ENCODE peak calls at places on chromosomes 4 and X, in eight cellular contexts. D is tibial nerve; A is fibroblast of lung; Z is stomach; H is endothelial cell; N is psoas muscle; I is Caco-2; L is CD8-positive, alpha-beta T cell. G is an unnamed sample.

GRCh38 chr4:25098964-25099843 is 61.0 kb downstream of the SEPSECS start:
- DNase-seq in D (peak; percentile 27), A (peak; percentile 74), Z (peak; percentile 41), H (no peak), N (peak; percentile 67), I (no peak), L (no peak), G (peak; percentile 87)

GRCh38 chr4:156052116-156052515 is 98.5 kb upstream of the CTSO start:
- DNase-seq in D (no peak), A (no peak), Z (no peak), H (no peak), N (no peak), I (no peak), L (no peak), G (no peak)

GRCh38 chrX:18886005-18886343 is 97.9 kb downstream of the PHKA2 start:
- DNase-seq in D (no peak), A (no peak), Z (no peak), H (no peak), N (no peak), I (no peak), L (no peak), G (no peak)

GRCh38 chr4:188275686-188276085 is 136.4 kb downstream of the TRIML1 start:
- DNase-seq in D (no peak), A (no peak), Z (no peak), H (no peak), N (no peak), I (no peak), L (no peak), G (no peak)

GRCh38 chr4:156692016-156692415 is 279.6 kb downstream of the PDGFC start:
- DNase-seq in D (no peak), A (no peak), Z (no peak), H (no peak), N (no peak), I (no peak), L (no peak), G (no peak)

GRCh38 chrX:150365953-150366911 is 3.1 kb downstream of the MAMLD1 start:
- DNase-seq in D (peak; percentile 62), A (peak; percentile 54), Z (no peak), H (peak; percentile 46), N (peak; percentile 62), I (no peak), L (no peak), G (peak; percentile 75)

GRCh38 chrX:132426695-132427281 is 62.0 kb downstream of the MBNL3 start:
- DNase-seq in D (no peak), A (peak; percentile 43), Z (no peak), H (no peak), N (no peak), I (no peak), L (no peak), G (no peak)

GRCh38 chr4:3239342-3239741 is 9.6 kb upstream of the MSANTD1 start:
- DNase-seq in D (no peak), A (no peak), Z (no peak), H (no peak), N (no peak), I (no peak), L (no peak), G (no peak)

GRCh38 chr4:72314869-72315268 is 254.2 kb downstream of the ADAMTS3 start:
- DNase-seq in D (peak; percentile 19), A (peak; percentile 83), Z (no peak), H (no peak), N (no peak), I (no peak), L (no peak), G (peak; percentile 18)

DNA sequence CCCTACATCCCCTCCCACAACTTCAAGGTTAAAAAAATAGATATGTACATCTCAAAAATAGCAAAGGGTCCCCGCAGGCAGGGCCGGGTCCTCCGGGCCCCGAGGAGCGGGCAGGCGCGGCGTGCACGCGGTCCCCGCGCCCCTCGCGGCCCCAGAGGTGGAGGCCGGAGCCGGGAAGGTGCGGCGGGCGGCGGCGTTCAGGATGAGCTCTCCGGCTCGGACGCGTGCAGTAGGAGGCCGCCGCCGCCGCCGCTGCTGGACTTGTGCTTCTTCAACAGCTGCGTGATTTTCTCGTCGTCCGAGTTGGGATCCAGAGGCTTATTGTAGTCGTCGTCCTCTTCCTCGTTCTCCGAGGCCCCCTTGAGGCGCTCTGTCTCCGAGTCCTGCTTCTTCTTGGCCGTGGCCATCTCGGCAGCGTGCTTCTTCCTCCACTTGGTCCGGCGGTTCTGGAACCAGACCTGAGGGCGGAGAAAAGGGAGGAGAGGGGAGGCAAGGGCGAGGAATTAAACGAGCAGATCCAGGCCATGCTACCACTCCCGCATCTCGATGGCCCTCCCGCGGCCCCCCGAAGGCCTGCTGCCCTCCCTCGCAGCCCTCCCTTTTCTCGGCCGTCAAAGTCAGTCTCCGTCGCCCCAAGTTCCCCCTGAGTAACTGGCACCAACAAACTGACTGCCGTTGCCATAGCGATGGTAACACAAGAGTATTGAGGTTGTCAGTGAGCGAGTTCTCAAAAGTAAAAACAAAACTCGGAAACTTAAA is 5.8 kb downstream of the NKX6-1 start:
- DNase-seq in D (no peak), A (peak; percentile 42), Z (no peak), H (peak; percentile 58), N (peak; percentile 63), I (peak; percentile 68), L (no peak), G (no peak)
- TF ChIP-seq CTCF in D (no peak), A (no peak), Z (no peak), H (no peak), N (no peak), I (no peak), L (no peak), G (no peak)

GRCh38 chrX:103919336-103919682 is 43.1 kb upstream of the TMSB15B start:
- DNase-seq in D (peak; percentile 7), A (peak; percentile 54), Z (no peak), H (no peak), N (no peak), I (no peak), L (no peak), G (no peak)
- TF ChIP-seq CTCF in D (peak; percentile 43), A (peak; percentile 29), Z (no peak), H (no peak), N (no peak), I (no peak), L (no peak), G (peak; percentile 16)

GRCh38 chr4:146513548-146513947 is 8.2 kb downstream of the SLC10A7 start:
- DNase-seq in D (no peak), A (no peak), Z (no peak), H (no peak), N (no peak), I (no peak), L (no peak), G (no peak)

GRCh38 chr4:146511381-146511780 is 10.4 kb downstream of the SLC10A7 start:
- DNase-seq in D (no peak), A (no peak), Z (no peak), H (no peak), N (no peak), I (no peak), L (no peak), G (no peak)

GRCh38 chr4:146510942-146511341 is 10.8 kb downstream of the SLC10A7 start:
- DNase-seq in D (no peak), A (no peak), Z (no peak), H (no peak), N (no peak), I (no peak), L (no peak), G (no peak)

DNA sequence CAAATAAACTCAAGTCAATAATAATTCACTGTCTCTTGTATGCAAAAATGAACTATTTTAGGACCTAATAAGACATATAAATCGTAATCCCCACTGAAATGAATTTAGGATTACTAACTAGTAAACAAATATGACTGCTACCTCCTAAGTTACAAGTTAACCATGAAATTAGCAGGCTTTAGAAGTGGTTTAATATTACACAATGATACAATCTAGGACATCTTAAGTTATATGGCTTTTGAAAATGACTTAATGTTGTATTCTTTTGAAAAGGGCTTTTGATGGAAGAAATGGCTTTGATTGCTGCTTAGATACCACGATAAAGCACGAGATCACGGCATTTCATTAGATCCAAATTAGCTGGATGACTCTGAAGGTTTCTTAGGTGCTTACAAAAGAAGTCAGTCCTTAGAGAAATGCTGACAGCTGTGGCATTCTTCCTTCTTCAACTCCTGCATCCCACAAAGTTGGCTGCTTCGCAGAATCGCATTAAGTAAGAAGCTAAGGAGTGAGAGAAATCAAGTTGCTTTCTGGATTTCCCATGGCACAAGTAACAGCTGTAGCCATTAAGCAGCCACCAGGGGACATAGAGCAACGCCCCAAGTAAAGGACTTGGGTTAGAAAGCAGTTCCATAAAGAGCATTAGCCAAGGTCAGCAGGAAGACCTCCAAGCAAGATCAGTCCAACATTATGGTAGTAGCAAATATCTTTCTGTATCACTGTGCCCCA is 6.9 kb downstream of the SLC10A7 start:
- DNase-seq in D (no peak), A (no peak), Z (no peak), H (no peak), N (no peak), I (no peak), L (no peak), G (no peak)
- TF ChIP-seq CTCF in D (no peak), A (no peak), Z (no peak), H (no peak), N (no peak), I (no peak), L (no peak), G (no peak)

GRCh38 chrX:46318551-46318950 is 226.7 kb downstream of the ZNF674 start:
- DNase-seq in D (no peak), A (no peak), Z (no peak), H (no peak), N (no peak), I (no peak), L (no peak), G (no peak)
- TF ChIP-seq CTCF in D (no peak), A (no peak), Z (no peak), H (no peak), N (no peak), I (no peak), L (no peak), G (no peak)

DNA sequence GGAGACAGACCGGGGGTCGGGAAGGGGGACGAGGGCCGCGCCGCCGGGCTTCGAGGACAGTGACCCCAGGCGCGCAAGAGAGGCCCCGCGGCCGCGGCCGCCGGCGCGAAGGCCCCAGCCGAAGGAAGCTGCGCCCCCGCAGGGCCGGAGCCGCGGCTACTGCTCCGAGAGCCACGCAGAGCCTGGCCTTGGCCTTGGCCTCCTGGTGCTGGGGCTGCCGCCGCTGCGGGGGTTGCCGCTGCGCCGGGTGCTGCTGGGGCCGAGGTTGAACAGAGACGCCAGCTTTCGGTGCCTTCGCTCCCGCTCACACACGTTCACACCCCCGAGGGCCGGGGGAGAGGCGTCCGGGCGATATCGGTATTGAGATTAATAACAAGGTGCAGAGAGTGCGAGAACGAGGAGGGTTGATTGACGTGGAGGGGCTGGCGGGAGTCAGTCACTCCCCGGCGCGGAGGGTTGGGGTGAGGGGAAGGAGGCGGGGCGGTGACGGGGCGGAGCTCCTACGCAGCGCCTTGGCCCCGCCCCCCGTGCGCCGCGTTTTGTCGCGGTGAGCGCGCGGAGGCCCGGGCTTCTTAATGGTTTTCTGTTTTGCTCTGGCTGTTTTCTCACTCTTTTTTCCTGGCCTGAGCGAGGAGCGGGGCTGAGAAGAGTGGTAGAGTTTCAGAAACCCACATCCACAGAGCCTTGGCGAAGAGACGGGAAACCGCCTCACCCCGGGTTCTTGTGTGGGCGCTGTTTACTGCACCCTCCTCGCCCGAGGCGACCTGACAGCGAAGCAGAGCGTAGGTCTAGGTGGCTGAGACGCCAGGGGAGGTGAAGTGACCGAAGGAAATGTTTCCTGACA is 890 bp upstream of the CNOT6L start:
- DNase-seq in D (peak; percentile 91), A (peak; percentile 77), Z (peak; percentile 95), H (peak; percentile 90), N (peak; percentile 96), I (peak; percentile 82), L (peak; percentile 95), G (peak; percentile 89)
- TF ChIP-seq CTCF in D (no peak), A (no peak), Z (no peak), H (no peak), N (no peak), I (no peak), L (no peak), G (no peak)

G was measured in uterus.